ENCODE peak calls at places on chromosomes 3 and 15, in five cellular contexts. V is D721Med, P is body of pancreas, B is foreskin keratinocyte, A is mesothelial cell of epicardium. T is an unnamed sample.

GRCh38 chr3:172449468-172450149 is 1.4 kb upstream of the GHSR start:
- DNase-seq in A (peak), V (no peak), B (no peak), P (peak), T (no peak)

GRCh38 chr15:42068601-42069000 is 25.8 kb downstream of the PLA2G4D start:
- DNase-seq in B (no peak), A (no peak), V (no peak), P (no peak), T (no peak)

GRCh38 chr3:63661242-63661641 is 8.8 kb downstream of the SNTN start:
- DNase-seq in B (no peak), P (no peak), A (no peak), V (no peak), T (no peak)

GRCh38 chr15:75022808-75023193 is 589 bp upstream of the PPCDC start:
- DNase-seq in V (no peak), A (no peak), P (no peak), B (no peak), T (no peak)

GRCh38 chr3:97464035-97464434 is 300.5 kb upstream of the ARL6 start:
- DNase-seq in A (no peak), V (no peak), P (no peak), B (no peak), T (no peak)

GRCh38 chr3:52432631-52433030 is 12.3 kb downstream of the SEMA3G start:
- DNase-seq in V (no peak), B (no peak), A (no peak), P (no peak), T (no peak)

GRCh38 chr3:12170207-12170606 is 11.5 kb upstream of the TIMP4 start:
- DNase-seq in B (no peak), V (no peak), P (no peak), A (no peak), T (no peak)

GRCh38 chr3:86229775-86230094 is 761.2 kb downstream of the VGLL3 start:
- DNase-seq in B (no peak), A (no peak), P (no peak), V (no peak), T (no peak)

GRCh38 chr3:100185847-100186246 is 71.5 kb upstream of the FILIP1L start:
- DNase-seq in A (no peak), P (no peak), B (no peak), V (no peak), T (no peak)

GRCh38 chr15:62109457-62109856 is 42.7 kb downstream of the C2CD4A start:
- DNase-seq in V (no peak), P (no peak), B (no peak), A (no peak), T (peak)

GRCh38 chr15:50098576-50098975 is 20.5 kb downstream of the ATP8B4 start:
- DNase-seq in A (no peak), P (no peak), B (no peak), V (no peak), T (no peak)

GRCh38 chr3:179181021-179181472 is 32.9 kb downstream of the PIK3CA start:
- DNase-seq in A (no peak), V (no peak), B (peak), P (no peak), T (no peak)

GRCh38 chr3:112637700-112638099 is 3.2 kb downstream of the CCDC80 start:
- DNase-seq in B (no peak), P (no peak), A (no peak), V (no peak), T (no peak)

GRCh38 chr3:112633757-112634156 is 7.2 kb downstream of the CCDC80 start:
- DNase-seq in P (no peak), B (no peak), V (no peak), A (no peak), T (peak)

GRCh38 chr3:112633191-112633590 is 7.8 kb downstream of the CCDC80 start:
- DNase-seq in A (no peak), B (no peak), V (no peak), P (no peak), T (no peak)

GRCh38 chr3:112634786-112635541 is 6.0 kb downstream of the CCDC80 start:
- DNase-seq in B (no peak), A (no peak), P (no peak), V (no peak), T (no peak)

DNA sequence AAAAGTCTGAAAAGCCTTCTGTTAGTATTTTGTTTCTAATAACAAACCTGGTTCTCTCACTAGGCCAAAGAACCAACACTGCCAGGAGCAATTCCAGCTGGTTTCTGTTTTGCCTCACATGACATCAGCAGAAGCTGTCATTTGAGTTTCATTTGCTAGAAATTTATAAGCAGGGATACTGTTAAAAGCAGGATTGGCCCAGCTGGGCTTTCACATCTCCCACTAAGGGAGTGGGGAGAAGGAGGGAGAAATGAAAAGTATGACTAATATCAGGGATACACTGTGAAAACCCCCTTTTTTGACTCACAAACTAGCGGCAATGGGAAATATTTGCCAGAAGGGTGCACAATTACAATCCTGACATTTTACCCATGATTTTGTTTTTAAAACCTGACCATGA is 5.3 kb downstream of the CCDC80 start:
- DNase-seq in P (peak), V (no peak), A (no peak), B (peak), T (no peak)
- TF ChIP-seq CTCF in P (no peak), V (no peak), A (no peak), B (peak), T (no peak)

DNA sequence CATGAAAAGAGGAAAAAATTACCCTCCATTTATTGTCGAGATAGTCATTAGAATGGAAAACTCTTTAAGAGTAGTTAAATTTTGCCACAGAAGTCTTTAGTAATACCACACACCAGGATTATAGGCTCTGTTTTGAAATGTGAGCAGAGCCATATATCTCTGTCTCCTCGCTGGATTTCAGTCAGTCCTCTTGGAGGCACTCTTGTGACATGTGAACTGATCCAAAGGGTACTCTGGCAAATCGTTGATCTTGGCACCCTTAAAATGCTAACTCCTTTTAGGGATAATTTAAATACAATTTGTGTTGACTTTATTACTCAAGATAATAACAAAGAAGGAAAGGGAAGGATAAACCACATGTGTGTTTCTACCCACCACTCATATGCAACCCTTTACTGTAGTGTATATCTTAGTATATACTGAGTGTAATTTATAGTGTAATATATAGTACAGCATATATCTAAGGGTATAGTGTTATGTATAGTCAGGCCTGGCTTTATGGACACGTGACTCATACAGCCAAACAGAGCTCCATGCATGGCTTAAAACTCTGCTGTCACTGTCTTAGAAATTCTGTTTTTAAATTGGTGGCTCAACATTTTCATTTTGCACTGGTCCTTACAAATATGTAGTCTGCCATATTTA is 12.3 kb upstream of the KPNA4 start:
- DNase-seq in V (no peak), A (no peak), P (peak), B (peak), T (peak)
- TF ChIP-seq CTCF in V (peak), A (no peak), P (peak), B (peak), T (peak)

DNA sequence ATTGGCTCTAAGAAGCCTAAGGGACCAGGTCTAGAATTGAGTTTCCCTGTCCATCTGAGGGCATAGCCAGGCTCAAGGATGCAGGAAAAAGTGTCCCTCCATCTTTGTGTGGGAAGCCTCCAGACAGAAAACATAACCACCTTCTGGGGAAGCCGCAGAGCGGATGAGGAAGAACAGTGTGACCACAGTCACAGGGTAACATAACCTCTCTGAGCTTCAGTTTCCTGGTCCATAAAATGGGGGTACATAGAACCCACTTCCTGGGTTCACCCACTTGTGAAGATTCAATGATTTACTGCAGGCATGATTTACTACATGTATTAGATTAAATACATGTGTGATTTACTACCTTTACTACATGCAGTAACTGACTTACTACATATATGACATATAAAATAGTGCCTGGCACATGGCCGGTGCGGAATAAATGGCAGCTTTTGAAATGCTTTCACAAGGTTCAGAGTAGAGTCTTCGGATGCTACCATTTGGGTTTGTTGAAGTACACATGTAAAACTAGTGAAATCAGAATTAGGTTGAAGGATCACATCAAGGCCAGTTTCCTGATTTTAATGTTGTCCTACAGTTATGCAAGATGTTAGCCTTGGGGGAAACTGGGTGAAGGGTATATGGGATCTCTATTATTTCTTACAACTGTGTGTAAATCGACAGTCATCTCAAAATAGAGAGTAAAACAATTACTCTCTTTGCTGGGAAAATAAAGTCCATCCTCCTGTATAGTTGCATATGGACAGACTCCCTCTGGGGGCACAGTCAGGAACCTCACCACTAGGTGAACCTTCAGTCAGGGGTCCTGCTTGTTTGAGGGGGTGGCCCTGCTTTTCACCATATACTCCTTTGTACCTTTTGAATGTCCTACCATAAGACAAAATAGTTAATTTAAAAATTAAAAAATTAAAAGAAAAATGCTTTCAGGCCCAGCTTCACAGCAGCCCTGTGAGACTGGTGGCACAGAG is 86.0 kb downstream of the SEMA5B start:
- DNase-seq in P (no peak), A (no peak), B (no peak), V (no peak), T (no peak)
- TF ChIP-seq CTCF in P (no peak), A (peak), B (peak), V (peak), T (peak)

DNA sequence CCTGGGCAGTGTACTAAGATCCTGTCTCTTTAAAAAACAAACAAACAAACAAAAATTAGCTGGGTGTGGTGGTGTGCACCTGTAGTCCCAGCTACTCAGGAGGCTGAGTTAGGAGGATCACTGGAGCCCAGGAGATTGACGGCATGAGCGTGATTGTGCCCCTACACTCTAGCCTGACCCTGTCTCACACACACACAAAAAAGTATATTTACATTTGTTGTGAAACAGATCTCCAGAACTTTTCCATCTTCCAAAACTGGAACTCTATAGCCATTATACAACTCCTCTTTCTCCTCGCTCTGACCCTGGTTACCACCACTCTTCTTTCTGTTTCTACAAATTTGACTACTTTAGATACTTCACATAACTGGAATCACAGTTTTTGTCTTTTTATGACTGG is 56.0 kb upstream of the CCNB2 start:
- DNase-seq in B (no peak), A (no peak), V (no peak), P (no peak), T (no peak)
- TF ChIP-seq CTCF in B (no peak), A (no peak), V (no peak), P (no peak), T (no peak)

DNA sequence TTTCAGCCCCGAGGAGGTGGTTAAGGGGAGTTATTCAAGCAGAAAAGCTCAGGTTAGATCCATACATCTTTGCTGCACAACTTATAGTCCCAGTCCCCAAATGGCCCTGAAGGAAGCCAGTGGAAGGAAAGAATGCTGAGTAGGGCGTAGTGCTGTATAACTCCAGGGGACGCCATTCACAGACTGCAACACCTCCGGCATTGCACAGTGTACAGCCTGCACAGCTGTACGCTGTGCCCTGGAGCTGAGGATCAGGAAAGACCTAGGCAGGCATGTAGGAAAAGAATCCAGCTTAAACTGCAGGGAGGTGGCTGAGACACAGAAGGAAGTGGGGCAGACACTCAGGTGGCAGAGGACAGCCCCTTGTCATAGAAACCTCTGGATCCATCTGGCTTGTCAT is 77.6 kb downstream of the RPLP1 start:
- DNase-seq in P (no peak), B (no peak), A (no peak), V (no peak), T (no peak)
- TF ChIP-seq CTCF in P (no peak), B (no peak), A (no peak), V (no peak), T (no peak)